ENCODE peak calls at places on chromosomes 13 and 19, in four cellular contexts. V is GM12878, W is K562, K is HepG2. X is an unnamed sample.

GRCh38 chr19:41893899-41894298 is 10.9 kb downstream of the ARHGEF1 start:
- DNase-seq in V (no peak), W (no peak), K (peak), X (no peak)

GRCh38 chr13:102836471-102836870 is 9.4 kb upstream of the ERCC5 start:
- DNase-seq in V (no peak), W (no peak), K (no peak), X (no peak)

GRCh38 chr13:39484506-39485313 is 118.3 kb downstream of the LHFPL6 start:
- DNase-seq in V (no peak), W (no peak), K (no peak), X (no peak)

GRCh38 chr13:27261376-27261775 is 9.3 kb upstream of the RASL11A start:
- DNase-seq in V (no peak), W (no peak), K (no peak), X (no peak)

GRCh38 chr19:35978832-35979365 is 16.1 kb upstream of the SDHAF1 start:
- DNase-seq in V (no peak), W (no peak), K (no peak), X (no peak)

GRCh38 chr13:98172570-98173405 is 4.3 kb downstream of the RNF113B start:
- DNase-seq in V (no peak), W (no peak), K (no peak), X (no peak)

GRCh38 chr13:48009298-48009697 is 8.2 kb upstream of the SUCLA2 start:
- DNase-seq in V (no peak), W (no peak), K (peak), X (no peak)

GRCh38 chr19:50909240-50910070 is 1.7 kb downstream of the KLK4 start:
- DNase-seq in V (no peak), W (peak), K (peak), X (peak)

GRCh38 chr19:17390665-17391370 is 3.2 kb downstream of the CCDC194 start:
- DNase-seq in V (no peak), W (peak), K (peak), X (peak)

GRCh38 chr13:46354143-46355087 is 32.6 kb downstream of the RUBCNL start:
- DNase-seq in V (peak), W (no peak), K (peak), X (no peak)

GRCh38 chr13:30622551-30622950 is 4.8 kb downstream of the USPL1 start:
- DNase-seq in V (no peak), W (no peak), K (no peak), X (no peak)

GRCh38 chr13:51684076-51684475 is 99.8 kb downstream of the WDFY2 start:
- DNase-seq in V (no peak), W (no peak), K (no peak), X (no peak)

GRCh38 chr13:21402586-21403307 is 56.4 kb downstream of the ZDHHC20 start:
- DNase-seq in V (no peak), W (no peak), K (peak), X (no peak)

GRCh38 chr19:51181913-51182419 is 39.9 kb downstream of the SIGLEC7 start:
- DNase-seq in V (no peak), W (no peak), K (no peak), X (no peak)

GRCh38 chr19:40305403-40305802 is 20.3 kb upstream of the AKT2 start:
- DNase-seq in V (peak), W (peak), K (peak), X (peak)

GRCh38 chr19:8973501-8974091 is 36.6 kb downstream of the MUC16 start:
- DNase-seq in V (no peak), W (peak), K (no peak), X (no peak)

GRCh38 chr19:50517704-50518075 is 4.0 kb upstream of the ASPDH start:
- DNase-seq in V (no peak), W (no peak), K (no peak), X (no peak)

GRCh38 chr19:21022996-21023395 is 2.5 kb downstream of the ZNF430 start:
- DNase-seq in V (no peak), W (peak), K (peak), X (no peak)

GRCh38 chr19:42282810-42283247 is 13.8 kb downstream of the CIC start:
- DNase-seq in V (no peak), W (peak), K (no peak), X (no peak)

GRCh38 chr13:74203576-74203975 is 69.4 kb upstream of the KLF12 start:
- DNase-seq in V (no peak), W (no peak), K (no peak), X (no peak)

GRCh38 chr13:25660996-25661395 is 289.2 kb downstream of the ATP8A2 start:
- DNase-seq in V (no peak), W (no peak), K (no peak), X (no peak)

GRCh38 chr19:16200038-16200775 is 2.5 kb downstream of the AP1M1 start:
- DNase-seq in V (no peak), W (no peak), K (peak), X (no peak)

GRCh38 chr13:90793261-90793785 is 554.2 kb upstream of the MIR17HG start:
- DNase-seq in V (no peak), W (no peak), K (no peak), X (no peak)

GRCh38 chr19:12052571-12053169 is at the start of gene ZNF878:
- DNase-seq in V (peak), W (peak), K (peak), X (peak)
- TF ChIP-seq HDAC6 in V (no peak), W (no peak), K (no peak), X (no peak)

DNA sequence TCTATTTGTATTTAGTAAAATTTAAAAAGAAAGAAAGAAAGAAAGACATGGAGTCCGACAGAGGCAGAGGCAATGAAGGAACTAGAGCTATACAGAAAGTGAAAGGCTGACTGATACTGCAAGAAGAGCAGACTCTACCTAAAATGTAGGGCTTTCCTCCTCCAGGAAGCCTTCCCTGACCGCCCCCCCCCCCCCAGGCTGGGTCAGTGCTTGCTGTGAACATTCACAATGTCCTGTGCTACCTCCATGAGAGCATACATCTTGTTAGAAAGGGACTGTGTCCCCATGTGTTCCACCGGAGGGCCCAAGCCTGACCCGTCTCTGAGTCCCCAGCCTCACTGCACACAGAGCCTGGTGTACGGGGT is 5.7 kb upstream of the CA11 start:
- DNase-seq in V (no peak), W (no peak), K (no peak), X (no peak)
- TF ChIP-seq HDAC6 in V (no peak), W (no peak), K (no peak), X (no peak)

GRCh38 chr19:11091343-11092153 is 2.3 kb downstream of the LDLR start:
- DNase-seq in V (no peak), W (no peak), K (peak), X (no peak)
- TF ChIP-seq HDAC6 in V (no peak), W (no peak), K (no peak), X (no peak)

DNA sequence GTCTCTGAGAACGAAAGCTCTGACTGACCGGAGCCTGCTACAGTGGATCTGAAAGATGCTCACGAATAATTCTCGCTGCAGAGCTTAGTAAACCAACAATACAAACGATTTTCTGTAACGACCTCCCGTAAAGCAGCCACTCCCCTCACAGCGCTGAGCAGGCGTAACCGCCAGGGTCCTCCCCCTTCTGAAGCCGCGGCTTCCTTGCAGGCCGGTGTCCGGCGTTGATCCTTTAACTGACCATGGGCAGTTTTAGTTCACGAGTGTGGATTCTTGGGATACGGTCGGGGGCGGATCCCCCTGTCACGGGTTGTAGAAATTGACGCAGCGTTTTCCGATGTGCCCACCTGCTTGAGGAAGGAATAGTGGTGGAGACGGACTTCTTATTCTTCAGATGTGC is 75.9 kb downstream of the ATP11A start:
- DNase-seq in V (no peak), W (no peak), K (no peak), X (no peak)
- TF ChIP-seq HDAC6 in V (no peak), W (no peak), K (no peak), X (no peak)

GRCh38 chr13:70604448-70604847 is 496.2 kb upstream of the KLHL1 start:
- DNase-seq in V (no peak), W (no peak), K (no peak), X (no peak)
- TF ChIP-seq HDAC6 in V (no peak), W (no peak), K (no peak), X (no peak)

GRCh38 chr19:1836458-1837221 is 11.6 kb downstream of the REXO1 start:
- DNase-seq in V (no peak), W (peak), K (no peak), X (no peak)
- TF ChIP-seq HDAC6 in V (no peak), W (no peak), K (no peak), X (no peak)

DNA sequence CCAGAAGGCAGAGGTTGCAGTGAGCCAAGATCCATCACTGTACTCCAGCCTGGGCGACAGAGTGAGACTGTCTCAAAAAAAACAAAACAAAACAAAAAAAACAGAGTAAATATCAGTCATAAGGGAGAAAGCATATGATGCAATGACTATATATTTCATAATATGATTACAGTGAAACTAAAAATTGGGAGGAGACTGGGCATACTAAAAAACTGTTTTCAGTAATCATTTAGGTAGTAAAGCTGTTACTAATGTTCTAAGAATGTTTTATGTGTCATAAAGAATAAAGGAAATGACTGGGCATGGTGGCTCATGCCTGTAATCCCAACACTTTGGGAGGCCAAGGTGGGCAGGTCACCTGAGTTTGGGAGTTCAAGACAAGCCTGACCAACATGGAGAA is 15.9 kb downstream of the ZNF573 start:
- DNase-seq in V (no peak), W (no peak), K (no peak), X (no peak)
- TF ChIP-seq HDAC6 in V (no peak), W (no peak), K (no peak), X (no peak)

DNA sequence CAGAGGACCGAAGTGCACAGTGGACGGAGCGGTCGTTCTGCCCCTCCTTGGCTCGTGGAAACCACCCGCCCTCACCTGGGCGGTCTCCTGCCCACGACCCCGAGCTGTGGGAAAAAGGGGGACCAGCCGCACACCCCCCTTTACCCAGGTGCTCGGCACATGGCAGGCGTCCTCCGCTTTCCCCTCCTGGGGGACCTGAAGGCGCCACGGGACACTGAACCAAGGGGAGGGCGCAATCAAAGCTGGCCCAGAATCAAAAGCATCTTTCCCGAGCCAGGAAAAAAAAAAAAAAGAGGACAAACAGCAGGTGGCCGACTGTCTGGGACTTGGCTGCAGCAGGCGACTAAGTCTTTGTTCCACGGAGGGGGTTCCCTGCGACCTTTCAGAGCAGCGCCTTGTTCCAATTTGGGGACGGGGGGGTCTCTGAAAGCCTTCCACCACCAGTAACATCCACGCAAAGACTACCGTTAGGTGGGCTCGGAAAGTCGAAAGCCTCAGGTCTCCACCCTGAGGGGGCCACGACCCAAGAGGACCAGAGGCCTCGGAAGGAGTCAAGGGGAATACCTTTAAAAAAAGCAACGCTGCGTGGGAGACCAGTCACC is 1.1 kb downstream of the MBD3 start:
- DNase-seq in V (no peak), W (no peak), K (no peak), X (no peak)
- TF ChIP-seq HDAC6 in V (no peak), W (no peak), K (no peak), X (no peak)

GRCh38 chr13:36193151-36193855 is 21.1 kb downstream of the SOHLH2 start:
- DNase-seq in V (no peak), W (no peak), K (no peak), X (no peak)
- TF ChIP-seq HDAC6 in V (no peak), W (no peak), K (no peak), X (no peak)

DNA sequence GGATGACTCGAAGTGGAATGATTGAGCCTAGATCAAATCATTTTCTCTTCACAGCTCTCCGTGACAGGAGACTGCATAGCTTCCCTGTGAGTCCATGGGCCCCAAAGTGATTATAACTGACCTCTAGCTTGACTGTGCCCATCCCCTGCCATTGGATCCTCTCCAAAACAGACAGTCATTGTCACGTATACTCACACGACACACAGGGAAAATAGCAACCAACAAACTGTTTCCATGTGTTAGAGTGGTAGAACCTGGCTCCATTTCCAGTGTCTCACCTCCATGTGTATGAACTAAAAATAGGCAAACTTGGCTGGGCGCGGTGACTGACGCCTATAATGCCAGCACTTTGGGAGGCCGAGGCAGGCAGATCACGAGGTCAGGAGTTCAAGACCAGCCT is 48.8 kb upstream of the NPAS1 start:
- DNase-seq in V (no peak), W (no peak), K (no peak), X (no peak)
- TF ChIP-seq HDAC6 in V (no peak), W (no peak), K (no peak), X (no peak)

X was measured in H1.